ENCODE peak calls at places on chromosomes 2 and 18, in five cellular contexts. One of them, this sample, is unnamed.

GRCh38 chr18:9951022-9951859 is 37.4 kb downstream of the VAPA start:
- DNase-seq in left lung: no peak
- DNase-seq in colonic mucosa: no peak
- DNase-seq in Peyer's patch: no peak
- DNase-seq in mesenchymal stem cell: peak; percentile 81
- DNase-seq in this sample: no peak

GRCh38 chr2:173101687-173102086 is 26.0 kb downstream of the MAP3K20 start:
- DNase-seq in left lung: no peak
- DNase-seq in colonic mucosa: no peak
- DNase-seq in Peyer's patch: no peak
- DNase-seq in mesenchymal stem cell: peak; percentile 75
- DNase-seq in this sample: no peak

GRCh38 chr2:225735844-225736243 is 336.3 kb downstream of the NYAP2 start:
- DNase-seq in left lung: no peak
- DNase-seq in colonic mucosa: no peak
- DNase-seq in Peyer's patch: no peak
- DNase-seq in mesenchymal stem cell: peak; percentile 81
- DNase-seq in this sample: no peak

GRCh38 chr2:129255610-129256313 is 723.7 kb upstream of the RAB6C start:
- DNase-seq in left lung: no peak
- DNase-seq in colonic mucosa: no peak
- DNase-seq in Peyer's patch: no peak
- DNase-seq in mesenchymal stem cell: no peak
- DNase-seq in this sample: no peak

GRCh38 chr2:241870611-241871537 is 1.3 kb downstream of the RTP5 start:
- DNase-seq in left lung: peak; percentile 74
- DNase-seq in colonic mucosa: no peak
- DNase-seq in Peyer's patch: no peak
- DNase-seq in mesenchymal stem cell: no peak
- DNase-seq in this sample: no peak

GRCh38 chr2:173851256-173851655 is 113.9 kb downstream of the SP3 start:
- DNase-seq in left lung: no peak
- DNase-seq in colonic mucosa: no peak
- DNase-seq in Peyer's patch: no peak
- DNase-seq in mesenchymal stem cell: no peak
- DNase-seq in this sample: no peak

GRCh38 chr18:14936313-14936712 is 188.3 kb downstream of the ANKRD30B start:
- DNase-seq in left lung: no peak
- DNase-seq in colonic mucosa: peak; percentile 84
- DNase-seq in Peyer's patch: peak; percentile 87
- DNase-seq in mesenchymal stem cell: no peak
- DNase-seq in this sample: no peak

GRCh38 chr2:141329949-141330348 is 800.9 kb downstream of the LRP1B start:
- DNase-seq in left lung: no peak
- DNase-seq in colonic mucosa: no peak
- DNase-seq in Peyer's patch: no peak
- DNase-seq in mesenchymal stem cell: peak; percentile 47
- DNase-seq in this sample: no peak

GRCh38 chr2:86011449-86011941 is 94.2 kb downstream of the POLR1A start:
- DNase-seq in left lung: no peak
- DNase-seq in colonic mucosa: peak; percentile 52
- DNase-seq in Peyer's patch: peak; percentile 44
- DNase-seq in mesenchymal stem cell: no peak
- DNase-seq in this sample: no peak

GRCh38 chr2:200795044-200795443 is 16.7 kb upstream of the BZW1 start:
- DNase-seq in left lung: no peak
- DNase-seq in colonic mucosa: no peak
- DNase-seq in Peyer's patch: no peak
- DNase-seq in mesenchymal stem cell: no peak
- DNase-seq in this sample: no peak

GRCh38 chr2:127115471-127116199 is 8.7 kb upstream of the BIN1 start:
- DNase-seq in left lung: no peak
- DNase-seq in colonic mucosa: peak; percentile 37
- DNase-seq in Peyer's patch: peak; percentile 39
- DNase-seq in mesenchymal stem cell: no peak
- DNase-seq in this sample: no peak

DNA sequence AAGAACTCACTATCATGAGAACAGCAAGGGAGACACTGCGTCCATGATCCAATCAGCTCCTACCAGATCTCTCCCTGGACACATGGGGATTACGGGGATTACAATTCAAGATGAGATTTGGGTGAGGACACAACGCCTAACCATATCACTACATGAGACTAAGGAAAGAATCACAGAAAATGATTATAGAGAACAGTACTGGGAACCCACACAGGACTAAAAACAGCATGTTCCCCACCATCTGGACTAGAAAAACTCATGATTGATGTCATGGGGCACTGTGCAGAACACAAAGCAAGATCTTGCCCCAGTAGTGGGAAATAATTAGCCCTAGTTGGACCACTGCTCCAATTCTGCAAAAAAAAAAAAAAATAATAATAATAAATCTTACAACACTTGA is 63.5 kb downstream of the HIBCH start:
- DNase-seq in left lung: no peak
- DNase-seq in colonic mucosa: no peak
- DNase-seq in Peyer's patch: no peak
- DNase-seq in mesenchymal stem cell: no peak
- DNase-seq in this sample: no peak
- H3K9me3 ChIP-seq in left lung: no peaks in the 10 kb centered on the region
- H3K9me3 ChIP-seq in colonic mucosa: no peaks in the 10 kb centered on the region
- H3K9me3 ChIP-seq in Peyer's patch: no peaks in the 10 kb centered on the region
- H3K9me3 ChIP-seq in mesenchymal stem cell: peaks cover 8% of the 10 kb centered on the region
- H3K9me3 ChIP-seq in this sample: no peaks in the 10 kb centered on the region

DNA sequence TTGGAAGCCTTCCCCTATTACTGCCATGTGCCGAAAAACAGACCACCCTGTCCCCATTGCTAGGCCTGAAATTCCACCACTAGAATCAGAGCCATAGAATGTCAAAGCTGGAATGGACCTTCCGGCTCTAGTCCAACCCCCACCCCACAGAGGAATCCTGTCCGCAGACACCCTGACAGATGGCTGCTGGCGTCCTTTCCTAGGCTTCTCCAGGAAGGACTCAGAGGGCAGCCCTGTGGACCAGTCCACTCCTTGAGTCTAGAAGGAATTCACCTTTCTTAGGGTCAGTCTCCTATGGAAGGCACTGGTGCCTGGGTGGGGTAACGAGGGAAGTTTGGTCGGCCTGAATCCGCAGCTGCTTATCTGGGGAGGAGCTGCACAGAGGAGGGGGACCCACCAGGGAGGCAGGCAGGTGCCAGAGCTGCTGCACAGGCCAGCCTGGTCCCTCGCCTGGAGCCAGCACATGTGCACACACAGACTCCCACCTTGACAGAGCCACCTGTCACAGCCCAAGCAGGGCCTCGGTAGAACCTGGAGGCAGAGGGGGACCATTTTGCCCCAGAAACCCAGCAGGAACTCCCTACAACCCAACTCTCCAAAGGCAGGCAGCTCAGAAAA is 2.5 kb downstream of the DNMT3A start:
- DNase-seq in left lung: no peak
- DNase-seq in colonic mucosa: no peak
- DNase-seq in Peyer's patch: no peak
- DNase-seq in mesenchymal stem cell: no peak
- DNase-seq in this sample: no peak
- H3K27ac ChIP-seq in left lung: no peak overlapping the region
- H3K27ac ChIP-seq in colonic mucosa: peak overlapping the region; percentile 34
- H3K27ac ChIP-seq in Peyer's patch: peak overlapping the region; percentile 75
- H3K27ac ChIP-seq in mesenchymal stem cell: no peak overlapping the region
- H3K27ac ChIP-seq in this sample: peak overlapping the region; percentile 35

GRCh38 chr18:5894215-5894612 is 1.1 kb downstream of the TMEM200C start:
- DNase-seq in left lung: no peak
- DNase-seq in colonic mucosa: no peak
- DNase-seq in Peyer's patch: no peak
- DNase-seq in mesenchymal stem cell: no peak
- DNase-seq in this sample: no peak
- H3K27me3 ChIP-seq in left lung: peaks cover 94% of the 10 kb centered on the region
- H3K27me3 ChIP-seq in colonic mucosa: peaks cover 65% of the 10 kb centered on the region
- H3K27me3 ChIP-seq in Peyer's patch: peaks cover 25% of the 10 kb centered on the region
- H3K27me3 ChIP-seq in mesenchymal stem cell: peaks cover 69% of the 10 kb centered on the region
- H3K27me3 ChIP-seq in this sample: peaks cover 76% of the 10 kb centered on the region

GRCh38 chr2:6841537-6842287 is 24.0 kb downstream of the CMPK2 start:
- DNase-seq in left lung: no peak
- DNase-seq in colonic mucosa: no peak
- DNase-seq in Peyer's patch: no peak
- DNase-seq in mesenchymal stem cell: no peak
- DNase-seq in this sample: no peak
- H3K9me3 ChIP-seq in left lung: peaks cover 87% of the 10 kb centered on the region
- H3K9me3 ChIP-seq in colonic mucosa: peaks cover 14% of the 10 kb centered on the region
- H3K9me3 ChIP-seq in Peyer's patch: peaks cover 34% of the 10 kb centered on the region
- H3K9me3 ChIP-seq in mesenchymal stem cell: peaks cover 52% of the 10 kb centered on the region
- H3K9me3 ChIP-seq in this sample: peaks cover 55% of the 10 kb centered on the region

DNA sequence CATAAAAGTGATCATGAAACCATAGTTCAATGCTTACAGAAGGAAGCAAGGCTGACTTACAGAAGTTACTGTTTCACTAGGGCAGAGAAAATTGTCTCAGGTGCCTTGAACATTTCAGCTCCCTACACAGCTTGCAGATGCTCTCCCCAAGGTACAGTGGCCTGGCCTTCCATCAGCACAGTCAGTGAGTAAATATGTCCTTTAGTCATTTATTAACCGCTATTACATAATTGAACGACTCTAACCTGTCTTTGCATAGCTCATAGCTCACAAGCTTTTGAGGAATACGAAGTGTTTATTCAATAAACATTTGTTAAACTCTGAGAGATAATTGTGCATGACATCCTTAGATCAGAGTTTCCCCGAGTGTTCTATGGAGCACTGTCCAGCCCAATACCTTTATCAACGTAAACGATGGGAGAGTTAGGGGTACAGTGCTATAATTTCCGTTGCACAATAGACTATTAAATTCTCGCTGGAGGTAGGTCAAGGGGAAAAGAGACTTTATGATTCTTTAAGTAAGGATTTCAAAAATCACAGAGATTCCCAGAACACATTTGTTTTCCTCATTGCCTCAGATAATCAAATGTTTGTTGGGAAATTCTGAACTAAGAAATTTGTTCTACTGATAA is 677.8 kb downstream of the TSN start:
- DNase-seq in left lung: no peak
- DNase-seq in colonic mucosa: no peak
- DNase-seq in Peyer's patch: no peak
- DNase-seq in mesenchymal stem cell: no peak
- DNase-seq in this sample: no peak
- H3K27ac ChIP-seq in left lung: no peak overlapping the region
- H3K27ac ChIP-seq in colonic mucosa: no peak overlapping the region
- H3K27ac ChIP-seq in Peyer's patch: no peak overlapping the region
- H3K27ac ChIP-seq in mesenchymal stem cell: no peak overlapping the region
- H3K27ac ChIP-seq in this sample: no peak overlapping the region

GRCh38 chr2:104853926-104854506 is at the start of gene POU3F3:
- DNase-seq in left lung: peak; percentile 83
- DNase-seq in colonic mucosa: peak; percentile 81
- DNase-seq in Peyer's patch: peak; percentile 75
- DNase-seq in mesenchymal stem cell: no peak
- DNase-seq in this sample: no peak

GRCh38 chr2:104856086-104856972 is 2.4 kb downstream of the POU3F3 start:
- DNase-seq in left lung: peak; percentile 81
- DNase-seq in colonic mucosa: no peak
- DNase-seq in Peyer's patch: no peak
- DNase-seq in mesenchymal stem cell: peak; percentile 9
- DNase-seq in this sample: no peak

GRCh38 chr2:104855174-104856085 is 1.5 kb downstream of the POU3F3 start:
- DNase-seq in left lung: no peak
- DNase-seq in colonic mucosa: no peak
- DNase-seq in Peyer's patch: no peak
- DNase-seq in mesenchymal stem cell: no peak
- DNase-seq in this sample: no peak

GRCh38 chr2:104853401-104853925 is 452 bp upstream of the POU3F3 start:
- DNase-seq in left lung: no peak
- DNase-seq in colonic mucosa: no peak
- DNase-seq in Peyer's patch: no peak
- DNase-seq in mesenchymal stem cell: no peak
- DNase-seq in this sample: no peak

GRCh38 chr2:104854507-104855173 is 725 bp downstream of the POU3F3 start:
- DNase-seq in left lung: no peak
- DNase-seq in colonic mucosa: no peak
- DNase-seq in Peyer's patch: no peak
- DNase-seq in mesenchymal stem cell: no peak
- DNase-seq in this sample: no peak
- H3K27me3 ChIP-seq in left lung: peaks cover 92% of the 10 kb centered on the region
- H3K27me3 ChIP-seq in colonic mucosa: peaks cover 81% of the 10 kb centered on the region
- H3K27me3 ChIP-seq in Peyer's patch: peaks cover 64% of the 10 kb centered on the region
- H3K27me3 ChIP-seq in mesenchymal stem cell: peaks cover 77% of the 10 kb centered on the region
- H3K27me3 ChIP-seq in this sample: peaks cover 80% of the 10 kb centered on the region

This sample was measured in CD4-positive, alpha-beta T cell.